ENCODE peak calls at places on chromosomes 1 and 21, in five cellular contexts. U is Peyer's patch; M is CD8-positive, alpha-beta T cell; J is cardiac fibroblast; L is A549. A is an unnamed sample.

GRCh38 chr1:236736761-236737160 is 50.5 kb downstream of the ACTN2 start:
- DNase-seq in M (no peak), U (no peak), L (no peak), J (no peak), A (no peak)

GRCh38 chr1:205049479-205049878 is 6.5 kb downstream of the CNTN2 start:
- DNase-seq in L (no peak), M (no peak), J (no peak), U (no peak), A (no peak)

GRCh38 chr1:44273560-44274292 is 60.5 kb downstream of the DMAP1 start:
- DNase-seq in U (no peak), L (no peak), J (no peak), M (no peak), A (no peak)

GRCh38 chr1:54800899-54801759 is at the start of gene TTC22:
- DNase-seq in J (no peak), L (no peak), M (peak), U (peak), A (peak)

GRCh38 chr1:51061231-51061943 is 40.6 kb upstream of the C1orf185 start:
- DNase-seq in M (no peak), L (no peak), J (no peak), U (no peak), A (no peak)

GRCh38 chr1:41728403-41729202 is 190.1 kb downstream of the HIVEP3 start:
- DNase-seq in J (no peak), U (peak), M (peak), L (no peak), A (peak)

GRCh38 chr1:21594935-21595897 is 73.9 kb downstream of the RAP1GAP start:
- DNase-seq in U (peak), L (peak), J (peak), M (peak), A (no peak)

GRCh38 chr1:9291914-9292360 is 757 bp upstream of the SPSB1 start:
- DNase-seq in M (no peak), L (peak), J (peak), U (no peak), A (no peak)

GRCh38 chr1:17010601-17011438 is 908 bp downstream of the ATP13A2 start:
- DNase-seq in U (no peak), L (no peak), M (no peak), J (peak), A (no peak)

GRCh38 chr1:101781437-101781836 is 215.3 kb downstream of the OLFM3 start:
- DNase-seq in L (no peak), M (no peak), U (no peak), J (peak), A (no peak)

GRCh38 chr1:175725684-175726083 is 17.7 kb downstream of the TNR start:
- DNase-seq in L (peak), J (peak), M (no peak), U (no peak), A (no peak)

GRCh38 chr1:221284028-221284427 is 404.8 kb downstream of the HLX start:
- DNase-seq in U (no peak), M (no peak), L (no peak), J (peak), A (no peak)

GRCh38 chr1:41331546-41331917 is 29.7 kb upstream of the FOXO6 start:
- DNase-seq in U (no peak), L (no peak), M (no peak), J (no peak), A (no peak)

GRCh38 chr1:227756172-227756959 is 21.1 kb downstream of the SNAP47 start:
- DNase-seq in J (peak), L (no peak), M (no peak), U (no peak), A (no peak)

GRCh38 chr1:159804924-159805323 is 2.8 kb downstream of the FCRL6 start:
- DNase-seq in M (no peak), J (no peak), L (no peak), U (no peak), A (no peak)

GRCh38 chr21:43341349-43342163 is 85.4 kb downstream of the SIK1 start:
- DNase-seq in J (peak), U (no peak), M (no peak), L (peak), A (no peak)

GRCh38 chr1:33667386-33668282 is 195.2 kb downstream of the ZSCAN20 start:
- DNase-seq in M (no peak), J (no peak), L (no peak), U (no peak), A (no peak)

GRCh38 chr1:46501528-46501927 is 11.9 kb downstream of the DMBX1 start:
- DNase-seq in L (no peak), M (no peak), U (no peak), J (no peak), A (no peak)

GRCh38 chr1:231159202-231159962 is 2.5 kb upstream of the TRIM67 start:
- DNase-seq in M (no peak), L (no peak), J (no peak), U (no peak), A (no peak)

GRCh38 chr1:41533016-41533730 is 48.7 kb upstream of the EDN2 start:
- DNase-seq in U (no peak), M (no peak), L (no peak), J (no peak), A (no peak)

GRCh38 chr1:28370220-28371010 is 875 bp downstream of the PHACTR4 start:
- DNase-seq in U (peak), J (peak), L (peak), M (peak), A (no peak)

GRCh38 chr1:181257117-181257516 is 168.6 kb downstream of the IER5 start:
- DNase-seq in J (no peak), M (no peak), L (no peak), U (no peak), A (no peak)

GRCh38 chr1:164575356-164575755 is 16.4 kb downstream of the PBX1 start:
- DNase-seq in L (no peak), U (no peak), M (no peak), J (no peak), A (no peak)

GRCh38 chr1:119470958-119471357 is 36.1 kb upstream of the HSD3B1 start:
- DNase-seq in U (no peak), L (no peak), J (no peak), M (no peak), A (no peak)

GRCh38 chr1:240122639-240123604 is 31.2 kb downstream of the FMN2 start:
- DNase-seq in M (no peak), L (no peak), U (no peak), J (no peak), A (no peak)

GRCh38 chr1:76500111-76500510 is 367.2 kb upstream of the ST6GALNAC5 start:
- DNase-seq in M (no peak), J (no peak), U (no peak), L (no peak), A (no peak)

GRCh38 chr1:98314591-98314990 is 346.9 kb upstream of the SNX7 start:
- DNase-seq in U (no peak), J (no peak), M (no peak), L (no peak), A (no peak)

GRCh38 chr1:180918519-180918918 is 5.8 kb downstream of the KIAA1614 start:
- DNase-seq in L (no peak), U (no peak), M (no peak), J (no peak), A (no peak)

GRCh38 chr1:3031401-3032221 is 10.3 kb downstream of the ACTRT2 start:
- DNase-seq in M (no peak), U (no peak), J (no peak), L (no peak), A (no peak)

GRCh38 chr1:222043444-222044292 is 301.8 kb upstream of the DUSP10 start:
- DNase-seq in M (no peak), L (peak), J (peak), U (no peak), A (no peak)

GRCh38 chr1:157915859-157916258 is 74.3 kb upstream of the CD5L start:
- DNase-seq in M (no peak), L (no peak), U (no peak), J (no peak), A (no peak)

GRCh38 chr1:117110774-117111173 is 10.8 kb downstream of the TRIM45 start:
- DNase-seq in L (no peak), M (no peak), J (no peak), U (no peak), A (no peak)

GRCh38 chr1:226632922-226633351 is 84.4 kb downstream of the STUM start:
- DNase-seq in J (no peak), M (no peak), L (no peak), U (peak), A (no peak)

GRCh38 chr1:40824591-40825429 is 37.4 kb downstream of the CITED4 start:
- DNase-seq in U (no peak), L (peak), J (peak), M (no peak), A (no peak)

GRCh38 chr1:176575991-176576390 is 113.0 kb downstream of the PAPPA2 start:
- DNase-seq in U (no peak), J (no peak), L (no peak), M (no peak), A (no peak)

GRCh38 chr1:203481186-203481585 is 5.6 kb downstream of the PRELP start:
- DNase-seq in M (no peak), U (no peak), L (no peak), J (no peak), A (no peak)
- H3K4me3 ChIP-seq in M (no peak), U (no peak), L (no peak), J (no peak), A (no peak)

DNA sequence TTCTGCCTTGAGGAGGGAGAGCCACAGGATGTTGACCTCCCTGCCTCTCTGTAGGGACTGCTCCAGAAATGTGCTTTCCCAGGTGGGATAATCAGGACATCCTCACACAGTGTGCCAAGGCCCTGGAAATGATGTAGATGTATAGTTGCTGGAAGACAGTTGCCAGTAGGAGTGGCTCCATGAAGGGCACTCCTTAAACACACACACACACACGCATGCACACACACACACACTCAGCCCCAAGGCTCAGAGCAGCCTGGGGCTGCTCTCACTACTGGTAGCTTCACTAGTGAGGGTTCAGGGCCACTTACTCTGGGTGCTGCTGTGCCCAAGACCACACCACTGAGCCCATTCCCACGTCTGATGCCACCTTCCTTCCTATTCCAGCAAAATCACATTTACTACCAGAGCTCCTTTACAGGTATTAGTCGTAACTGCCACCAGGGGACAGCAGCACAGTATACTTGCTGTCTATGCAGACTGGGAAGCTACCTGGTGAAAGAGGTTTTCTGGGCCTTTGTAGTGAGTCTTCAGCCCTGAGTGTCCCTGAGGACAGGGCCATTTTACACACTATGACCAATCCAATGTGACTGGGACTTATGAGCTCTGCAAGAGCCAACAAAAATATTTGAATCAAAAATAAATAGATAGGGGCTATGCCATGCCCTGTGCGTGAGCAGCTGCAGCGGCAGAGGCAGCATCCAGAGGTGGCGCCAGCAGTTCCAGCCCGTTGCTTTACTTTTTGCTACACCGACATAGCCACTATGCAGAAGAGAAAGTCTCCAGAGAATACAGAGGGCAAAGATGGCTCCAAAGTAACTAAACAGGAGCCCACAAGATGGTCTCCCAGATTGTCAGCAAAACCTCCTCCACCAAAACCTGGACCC is 15.0 kb downstream of the CRNN start:
- DNase-seq in L (peak), M (no peak), U (no peak), J (peak), A (no peak)
- TF ChIP-seq CTCF in L (peak), M (no peak), U (no peak), J (peak), A (peak)

GRCh38 chr1:94183197-94183815 is 54.1 kb downstream of the ARHGAP29 start:
- DNase-seq in U (no peak), M (no peak), L (no peak), J (no peak), A (no peak)

GRCh38 chr1:94182191-94182590 is 55.2 kb downstream of the ARHGAP29 start:
- DNase-seq in U (no peak), M (no peak), L (no peak), J (peak), A (no peak)

GRCh38 chr1:94178896-94179295 is 57.9 kb upstream of the ABCA4 start:
- DNase-seq in J (no peak), L (no peak), M (no peak), U (no peak), A (no peak)

DNA sequence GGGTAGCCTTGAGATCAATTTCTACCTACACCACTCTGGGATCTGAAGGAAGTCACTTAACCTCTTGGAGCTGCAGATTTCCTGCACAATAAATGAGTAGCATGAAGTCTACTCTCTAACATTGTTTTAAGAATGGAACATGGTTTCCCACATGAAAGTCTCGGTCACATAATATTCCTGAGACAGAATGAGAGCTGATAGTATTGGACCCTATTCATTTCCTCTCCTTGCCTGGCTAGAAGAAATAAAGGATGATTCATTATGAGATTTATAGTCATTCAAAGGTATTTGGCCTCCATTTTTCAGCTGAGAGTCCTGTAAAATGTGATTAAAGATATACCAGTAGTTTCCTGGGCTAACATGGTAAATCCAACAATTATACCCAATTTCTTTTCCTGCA is 56.7 kb downstream of the ARHGAP29 start:
- DNase-seq in U (no peak), M (no peak), L (no peak), J (no peak), A (no peak)
- H3K4me3 ChIP-seq in U (no peak), M (no peak), L (no peak), J (no peak), A (no peak)

GRCh38 chr1:167152192-167152876 is 58.5 kb downstream of the STYXL2 start:
- DNase-seq in J (no peak), U (no peak), L (no peak), M (no peak), A (no peak)
- TF ChIP-seq CTCF in J (no peak), U (no peak), L (no peak), M (no peak), A (no peak)